ENCODE peak calls at places on chromosomes 3 and 15, in seven cellular contexts. One of them, this sample, is unnamed. For H3K4me1, the result is how much of the 10 kb centered on the place peaks cover.

GRCh38 chr3:179967622-179968021 is 69.1 kb downstream of the PEX5L start:
- DNase-seq in HCT116: no peak
- DNase-seq in GM23338: peak
- DNase-seq in neural progenitor cell: no peak
- DNase-seq in MM.1S: no peak
- DNase-seq in PC-3: no peak
- DNase-seq in GM23248: peak
- DNase-seq in this sample: no peak

GRCh38 chr3:186909078-186909853 is 21.1 kb upstream of the ST6GAL1 start:
- DNase-seq in HCT116: no peak
- DNase-seq in GM23338: peak
- DNase-seq in PC-3: no peak
- DNase-seq in MM.1S: peak
- DNase-seq in GM23248: no peak
- DNase-seq in neural progenitor cell: no peak
- DNase-seq in this sample: no peak

GRCh38 chr3:196275126-196275525 is 12.4 kb downstream of the PCYT1A start:
- DNase-seq in GM23338: no peak
- DNase-seq in GM23248: no peak
- DNase-seq in MM.1S: no peak
- DNase-seq in HCT116: no peak
- DNase-seq in PC-3: no peak
- DNase-seq in neural progenitor cell: no peak
- DNase-seq in this sample: no peak

GRCh38 chr3:65268411-65268810 is 580.6 kb upstream of the ADAMTS9 start:
- DNase-seq in HCT116: no peak
- DNase-seq in MM.1S: no peak
- DNase-seq in PC-3: no peak
- DNase-seq in GM23248: no peak
- DNase-seq in GM23338: no peak
- DNase-seq in neural progenitor cell: no peak
- DNase-seq in this sample: no peak

GRCh38 chr3:53328750-53329149 is 18.6 kb downstream of the DCP1A start:
- DNase-seq in GM23338: no peak
- DNase-seq in MM.1S: no peak
- DNase-seq in GM23248: no peak
- DNase-seq in PC-3: no peak
- DNase-seq in neural progenitor cell: no peak
- DNase-seq in HCT116: no peak
- DNase-seq in this sample: peak

GRCh38 chr3:71725279-71725991 is at the start of gene EIF4E3:
- DNase-seq in HCT116: no peak
- DNase-seq in GM23248: peak
- DNase-seq in GM23338: peak
- DNase-seq in PC-3: peak
- DNase-seq in neural progenitor cell: peak
- DNase-seq in MM.1S: peak
- DNase-seq in this sample: peak

GRCh38 chr3:4850211-4850927 is 128.9 kb upstream of the BHLHE40 start:
- DNase-seq in PC-3: no peak
- DNase-seq in MM.1S: no peak
- DNase-seq in HCT116: no peak
- DNase-seq in GM23248: no peak
- DNase-seq in neural progenitor cell: no peak
- DNase-seq in GM23338: no peak
- DNase-seq in this sample: no peak

GRCh38 chr15:80153900-80154299 is 1.1 kb downstream of the FAH start:
- DNase-seq in HCT116: no peak
- DNase-seq in GM23338: no peak
- DNase-seq in neural progenitor cell: no peak
- DNase-seq in GM23248: no peak
- DNase-seq in PC-3: no peak
- DNase-seq in MM.1S: no peak
- DNase-seq in this sample: no peak

GRCh38 chr3:43641306-43642114 is 19.7 kb upstream of the ANO10 start:
- DNase-seq in GM23338: no peak
- DNase-seq in MM.1S: no peak
- DNase-seq in PC-3: no peak
- DNase-seq in HCT116: no peak
- DNase-seq in neural progenitor cell: no peak
- DNase-seq in GM23248: peak
- DNase-seq in this sample: no peak

GRCh38 chr3:50396502-50396901 is 37.2 kb upstream of the TMEM115 start:
- DNase-seq in HCT116: peak
- DNase-seq in PC-3: peak
- DNase-seq in MM.1S: no peak
- DNase-seq in neural progenitor cell: no peak
- DNase-seq in GM23248: no peak
- DNase-seq in GM23338: no peak
- DNase-seq in this sample: no peak

GRCh38 chr15:64146885-64147681 is 4.4 kb upstream of the SNX22 start:
- DNase-seq in neural progenitor cell: peak
- DNase-seq in GM23248: no peak
- DNase-seq in HCT116: no peak
- DNase-seq in PC-3: no peak
- DNase-seq in MM.1S: no peak
- DNase-seq in GM23338: no peak
- DNase-seq in this sample: no peak

GRCh38 chr3:143216709-143217182 is 97.2 kb downstream of the CHST2 start:
- DNase-seq in GM23338: no peak
- DNase-seq in neural progenitor cell: no peak
- DNase-seq in GM23248: no peak
- DNase-seq in PC-3: no peak
- DNase-seq in MM.1S: peak
- DNase-seq in HCT116: no peak
- DNase-seq in this sample: no peak

GRCh38 chr3:37506968-37507535 is 332.7 kb upstream of the LRRFIP2 start:
- DNase-seq in GM23338: no peak
- DNase-seq in HCT116: no peak
- DNase-seq in PC-3: no peak
- DNase-seq in neural progenitor cell: no peak
- DNase-seq in GM23248: no peak
- DNase-seq in MM.1S: no peak
- DNase-seq in this sample: peak

GRCh38 chr3:139124197-139124596 is 79.5 kb upstream of the PRR23C start:
- DNase-seq in PC-3: no peak
- DNase-seq in HCT116: no peak
- DNase-seq in MM.1S: no peak
- DNase-seq in GM23338: no peak
- DNase-seq in neural progenitor cell: no peak
- DNase-seq in GM23248: no peak
- DNase-seq in this sample: no peak

GRCh38 chr3:14780927-14781507 is 37.7 kb upstream of the FGD5 start:
- DNase-seq in GM23248: peak
- DNase-seq in neural progenitor cell: peak
- DNase-seq in GM23338: peak
- DNase-seq in PC-3: peak
- DNase-seq in HCT116: peak
- DNase-seq in MM.1S: peak
- DNase-seq in this sample: peak

GRCh38 chr3:48656841-48657281 is 5.8 kb downstream of the CELSR3 start:
- DNase-seq in MM.1S: no peak
- DNase-seq in GM23338: peak
- DNase-seq in GM23248: no peak
- DNase-seq in HCT116: no peak
- DNase-seq in neural progenitor cell: no peak
- DNase-seq in PC-3: no peak
- DNase-seq in this sample: no peak

GRCh38 chr3:107701299-107701698 is 178.5 kb downstream of the BBX start:
- DNase-seq in PC-3: no peak
- DNase-seq in MM.1S: no peak
- DNase-seq in neural progenitor cell: no peak
- DNase-seq in GM23338: no peak
- DNase-seq in HCT116: no peak
- DNase-seq in GM23248: no peak
- DNase-seq in this sample: no peak

GRCh38 chr3:31873254-31873653 is 107.8 kb downstream of the OSBPL10 start:
- DNase-seq in GM23248: peak
- DNase-seq in PC-3: no peak
- DNase-seq in GM23338: no peak
- DNase-seq in HCT116: no peak
- DNase-seq in MM.1S: no peak
- DNase-seq in neural progenitor cell: no peak
- DNase-seq in this sample: no peak

GRCh38 chr15:70030851-70031645 is 66.7 kb downstream of the TLE3 start:
- DNase-seq in PC-3: no peak
- DNase-seq in HCT116: no peak
- DNase-seq in GM23248: no peak
- DNase-seq in neural progenitor cell: no peak
- DNase-seq in GM23338: no peak
- DNase-seq in MM.1S: no peak
- DNase-seq in this sample: no peak

GRCh38 chr3:160691962-160692361 is 15.0 kb downstream of the ARL14 start:
- DNase-seq in GM23248: no peak
- DNase-seq in GM23338: no peak
- DNase-seq in PC-3: peak
- DNase-seq in neural progenitor cell: no peak
- DNase-seq in HCT116: no peak
- DNase-seq in MM.1S: no peak
- DNase-seq in this sample: no peak

GRCh38 chr3:160695906-160696305 is 18.9 kb downstream of the ARL14 start:
- DNase-seq in MM.1S: no peak
- DNase-seq in HCT116: no peak
- DNase-seq in neural progenitor cell: no peak
- DNase-seq in GM23248: peak
- DNase-seq in GM23338: no peak
- DNase-seq in PC-3: no peak
- DNase-seq in this sample: no peak

GRCh38 chr3:160691151-160691550 is 14.2 kb downstream of the ARL14 start:
- DNase-seq in neural progenitor cell: no peak
- DNase-seq in GM23338: no peak
- DNase-seq in GM23248: no peak
- DNase-seq in HCT116: no peak
- DNase-seq in PC-3: peak
- DNase-seq in MM.1S: no peak
- DNase-seq in this sample: no peak

GRCh38 chr3:160695003-160695402 is 18.0 kb downstream of the ARL14 start:
- DNase-seq in PC-3: no peak
- DNase-seq in MM.1S: no peak
- DNase-seq in GM23248: no peak
- DNase-seq in HCT116: no peak
- DNase-seq in GM23338: no peak
- DNase-seq in neural progenitor cell: no peak
- DNase-seq in this sample: no peak

DNA sequence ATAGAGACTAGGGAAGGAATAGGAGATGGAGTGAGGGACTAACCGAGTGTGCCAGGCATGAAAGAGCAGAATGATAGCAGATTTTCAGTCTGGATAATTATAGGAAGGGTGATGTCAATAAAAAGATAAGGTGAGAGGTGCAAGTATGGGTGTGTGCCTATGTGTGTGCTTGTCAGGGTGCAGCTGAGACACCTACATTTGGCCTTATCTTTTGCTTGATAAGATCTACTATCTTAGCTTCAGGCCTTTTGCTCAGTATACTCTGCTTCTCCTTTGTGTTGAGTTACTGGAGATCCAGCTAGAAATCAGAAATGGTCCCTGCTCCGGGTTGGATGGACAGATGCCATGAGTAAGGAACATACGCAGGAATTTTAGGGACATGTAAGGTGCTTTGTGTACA is 17.4 kb downstream of the ARL14 start:
- DNase-seq in GM23338: no peak
- DNase-seq in neural progenitor cell: no peak
- DNase-seq in GM23248: no peak
- DNase-seq in HCT116: no peak
- DNase-seq in PC-3: no peak
- DNase-seq in MM.1S: no peak
- DNase-seq in this sample: no peak
- H3K4me1 ChIP-seq in GM23338: under half
- H3K4me1 ChIP-seq in neural progenitor cell: under half
- H3K4me1 ChIP-seq in GM23248: under half
- H3K4me1 ChIP-seq in HCT116: under half
- H3K4me1 ChIP-seq in PC-3: under half
- H3K4me1 ChIP-seq in MM.1S: under half
- H3K4me1 ChIP-seq in this sample: under half

DNA sequence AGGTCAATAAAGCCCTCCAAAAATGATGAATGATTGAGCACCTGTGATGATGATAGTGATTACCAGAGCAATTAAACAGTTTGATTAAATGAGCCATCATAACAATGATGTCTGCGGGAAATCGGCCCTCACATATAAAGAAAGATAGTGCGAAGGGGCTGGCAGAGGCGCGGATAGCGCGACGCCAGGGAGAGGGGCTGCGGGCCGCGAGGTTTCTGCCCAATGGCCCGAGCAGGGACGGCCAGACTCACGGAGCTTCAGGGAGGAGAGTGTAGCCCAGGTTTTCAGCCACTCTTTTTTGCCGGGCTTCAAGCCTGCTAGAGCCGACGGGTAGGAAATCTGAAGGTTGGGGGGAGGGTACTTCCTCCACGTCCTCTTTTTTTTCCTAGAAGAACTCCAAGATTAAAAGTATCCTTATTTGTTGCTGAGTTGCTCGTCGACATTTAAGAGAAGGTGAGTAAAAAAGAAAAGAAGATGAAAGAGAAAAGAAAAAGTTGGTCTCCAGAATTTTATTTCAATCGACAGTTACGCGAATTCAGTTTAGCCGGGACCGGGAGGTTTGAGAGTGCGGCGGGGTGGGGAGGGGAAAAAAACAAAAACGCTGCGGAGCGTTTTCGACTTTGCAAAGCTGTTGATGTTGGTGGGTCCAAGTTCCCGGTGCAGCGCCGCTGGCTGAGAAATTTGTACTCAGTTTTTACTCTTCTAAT is 2.1 kb upstream of the MEIS2 start:
- DNase-seq in GM23338: peak
- DNase-seq in neural progenitor cell: peak
- DNase-seq in MM.1S: no peak
- DNase-seq in PC-3: peak
- DNase-seq in HCT116: no peak
- DNase-seq in GM23248: peak
- DNase-seq in this sample: no peak
- TF ChIP-seq EZH2phosphoT487 in GM23338: peak
- TF ChIP-seq EZH2phosphoT487 in neural progenitor cell: no peak
- TF ChIP-seq EZH2phosphoT487 in MM.1S: no peak
- TF ChIP-seq EZH2phosphoT487 in PC-3: no peak
- TF ChIP-seq EZH2phosphoT487 in HCT116: no peak
- TF ChIP-seq EZH2phosphoT487 in GM23248: peak
- TF ChIP-seq EZH2phosphoT487 in this sample: peak

GRCh38 chr3:39000008-39000450 is 51.7 kb downstream of the SCN11A start:
- DNase-seq in neural progenitor cell: peak
- DNase-seq in GM23248: peak
- DNase-seq in MM.1S: peak
- DNase-seq in HCT116: peak
- DNase-seq in PC-3: peak
- DNase-seq in GM23338: peak
- DNase-seq in this sample: peak
- TF ChIP-seq EZH2 in neural progenitor cell: no peak
- TF ChIP-seq EZH2 in GM23248: no peak
- TF ChIP-seq EZH2 in MM.1S: no peak
- TF ChIP-seq EZH2 in HCT116: no peak
- TF ChIP-seq EZH2 in PC-3: no peak
- TF ChIP-seq EZH2 in GM23338: no peak
- TF ChIP-seq EZH2 in this sample: no peak

DNA sequence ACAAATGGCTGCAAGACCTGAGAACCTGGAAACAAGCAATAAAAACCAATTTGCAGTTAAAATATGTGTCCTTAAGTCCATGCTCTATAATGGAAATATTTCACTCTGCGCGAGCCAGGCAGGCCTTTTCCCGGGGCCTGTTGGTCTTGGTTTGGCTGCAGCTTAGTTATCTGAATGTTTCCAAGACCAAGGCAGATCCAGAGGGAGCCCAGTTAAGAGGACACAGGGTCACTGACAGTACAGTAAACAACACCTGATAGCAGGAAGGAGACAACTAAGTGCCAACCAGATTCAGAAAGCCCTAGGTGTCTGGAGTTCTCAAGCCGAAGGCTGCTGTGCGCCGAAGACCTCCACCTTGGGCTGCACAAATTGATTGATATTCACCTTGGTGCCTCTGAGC is 32.8 kb downstream of the THSD4 start:
- DNase-seq in GM23248: no peak
- DNase-seq in PC-3: no peak
- DNase-seq in MM.1S: no peak
- DNase-seq in GM23338: no peak
- DNase-seq in neural progenitor cell: no peak
- DNase-seq in HCT116: no peak
- DNase-seq in this sample: no peak
- H3K4me1 ChIP-seq in GM23248: under half
- H3K4me1 ChIP-seq in PC-3: under half
- H3K4me1 ChIP-seq in MM.1S: under half
- H3K4me1 ChIP-seq in GM23338: under half
- H3K4me1 ChIP-seq in neural progenitor cell: under half
- H3K4me1 ChIP-seq in HCT116: under half
- H3K4me1 ChIP-seq in this sample: under half